ENCODE peak calls at places on chromosomes 16 and 17, in four cellular contexts. F is OCI-LY7, X is body of pancreas, G is IMR-90. E is an unnamed sample.
A peak's percentile ranks its signal among the peaks of the same experiment; 100 is the strongest.

GRCh38 chr16:58970775-58971174 is 236.7 kb upstream of the GOT2 start:
- DNase-seq in G (no peak), F (no peak), X (no peak), E (no peak)

GRCh38 chr16:89189358-89190025 is 10.8 kb downstream of the SLC22A31 start:
- DNase-seq in X (no peak), G (no peak), F (no peak), E (no peak)

GRCh38 chr17:69388791-69389442 is 25.6 kb upstream of the MAP2K6 start:
- DNase-seq in F (no peak), X (no peak), G (no peak), E (no peak)

GRCh38 chr17:72863511-72864175 is 228.8 kb downstream of the SLC39A11 start:
- DNase-seq in X (no peak), F (no peak), G (no peak), E (no peak)

GRCh38 chr17:55388842-55389241 is 32.8 kb downstream of the MMD start:
- DNase-seq in X (no peak), G (no peak), F (no peak), E (no peak)

GRCh38 chr17:27980035-27980434 is 62.4 kb upstream of the NLK start:
- DNase-seq in F (no peak), X (no peak), G (peak; percentile 75), E (no peak)

GRCh38 chr16:77610496-77610895 is 111.8 kb upstream of the NUDT7 start:
- DNase-seq in X (no peak), F (no peak), G (no peak), E (no peak)

GRCh38 chr17:9755083-9755482 is 36.3 kb downstream of the DHRS7C start:
- DNase-seq in F (no peak), G (no peak), X (no peak), E (no peak)

GRCh38 chr16:28930652-28931051 is 1.1 kb upstream of the CD19 start:
- DNase-seq in F (peak; percentile 97), G (no peak), X (no peak), E (no peak)

GRCh38 chr17:31494259-31495048 is 103.0 kb downstream of the RAB11FIP4 start:
- DNase-seq in X (no peak), F (peak; percentile 46), G (no peak), E (peak; percentile 78)

GRCh38 chr17:37488009-37488604 is 1.6 kb upstream of the DUSP14 start:
- DNase-seq in X (no peak), G (peak; percentile 99), F (no peak), E (no peak)

GRCh38 chr17:78934681-78935418 is 9.7 kb upstream of the TIMP2 start:
- DNase-seq in G (peak; percentile 51), F (no peak), X (no peak), E (no peak)

GRCh38 chr17:79842136-79842655 is 3.0 kb upstream of the CBX4 start:
- DNase-seq in X (peak; percentile 10), G (no peak), F (no peak), E (peak; percentile 57)

GRCh38 chr16:84569382-84569987 is 48.4 kb downstream of the COTL1 start:
- DNase-seq in X (peak; percentile 56), G (no peak), F (no peak), E (peak; percentile 72)

GRCh38 chr17:50817142-50817751 is 18.1 kb upstream of the WFIKKN2 start:
- DNase-seq in G (no peak), F (peak; percentile 54), X (peak; percentile 64), E (peak; percentile 69)

GRCh38 chr17:4157618-4158333 is 14.8 kb downstream of the CYB5D2 start:
- DNase-seq in X (no peak), F (no peak), G (no peak), E (no peak)

GRCh38 chr16:87303962-87304521 is 13.2 kb downstream of the C16orf95 start:
- DNase-seq in F (no peak), G (no peak), X (no peak), E (no peak)

GRCh38 chr16:62137991-62138390 is 101.8 kb upstream of the CDH8 start:
- DNase-seq in G (no peak), X (no peak), F (no peak), E (no peak)

GRCh38 chr16:17801024-17801423 is 330.3 kb upstream of the XYLT1 start:
- DNase-seq in F (no peak), X (no peak), G (peak; percentile 37), E (no peak)

GRCh38 chr16:3012246-3012645 is 477 bp upstream of the CLDN9 start:
- DNase-seq in G (no peak), X (peak; percentile 67), F (no peak), E (no peak)

GRCh38 chr16:4639899-4640509 is 15.4 kb downstream of the MGRN1 start:
- DNase-seq in X (no peak), F (no peak), G (no peak), E (no peak)

GRCh38 chr16:68366062-68366461 is 55.2 kb downstream of the PRMT7 start:
- DNase-seq in G (no peak), F (no peak), X (no peak), E (no peak)

GRCh38 chr16:65012357-65012756 is 109.5 kb downstream of the CDH11 start:
- DNase-seq in F (no peak), G (peak; percentile 83), X (no peak), E (no peak)

GRCh38 chr16:89096768-89097527 is 3.3 kb downstream of the ACSF3 start:
- DNase-seq in F (peak; percentile 39), G (peak; percentile 12), X (no peak), E (no peak)

GRCh38 chr17:65173284-65173793 is 36.2 kb downstream of the RGS9 start:
- DNase-seq in G (peak; percentile 55), X (peak; percentile 30), F (peak; percentile 68), E (peak; percentile 53)

GRCh38 chr17:75048396-75048933 is 1.4 kb downstream of the KCTD2 start:
- DNase-seq in X (peak; percentile 72), G (peak; percentile 10), F (no peak), E (no peak)

GRCh38 chr16:57513371-57514102 is 22.8 kb downstream of the CCDC102A start:
- DNase-seq in G (no peak), F (no peak), X (no peak), E (no peak)

GRCh38 chr17:32483451-32484019 is 3.3 kb upstream of the CDK5R1 start:
- DNase-seq in X (peak; percentile 63), F (peak; percentile 75), G (peak; percentile 61), E (peak; percentile 70)

GRCh38 chr17:61368832-61369468 is 30.7 kb upstream of the TBX2 start:
- DNase-seq in F (no peak), G (no peak), X (no peak), E (no peak)

DNA sequence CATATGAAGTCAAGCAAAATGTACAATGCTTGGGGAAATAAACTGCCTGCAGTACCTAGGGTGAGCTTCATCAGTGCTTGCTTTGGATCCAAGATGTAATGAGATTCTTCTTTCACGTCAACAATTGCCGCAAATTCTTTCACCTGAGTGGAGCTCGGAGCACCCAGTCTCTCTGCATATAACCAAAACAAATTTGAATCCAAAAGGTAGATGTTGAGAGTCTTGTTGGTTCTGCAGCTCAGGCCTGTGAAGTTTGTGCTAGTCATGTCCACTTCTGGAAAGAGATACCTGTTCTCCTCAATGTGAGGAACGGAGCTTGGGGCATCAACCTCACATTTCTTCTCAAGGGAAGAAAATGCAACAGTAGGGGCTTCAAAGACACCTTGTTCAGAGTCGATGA is 23.0 kb downstream of the SNN start:
- DNase-seq in G (no peak), F (no peak), X (no peak), E (no peak)
- H3K4me1 ChIP-seq in G (peaks cover 11% of the 10 kb centered on the region), F (peaks cover 63% of the 10 kb centered on the region), X (peaks cover 26% of the 10 kb centered on the region), E (no peaks in the 10 kb centered on the region)

GRCh38 chr16:53282975-53283946 is 151.0 kb upstream of the RBL2 start:
- DNase-seq in F (peak; percentile 47), G (peak; percentile 49), X (no peak), E (no peak)
- TF ChIP-seq CTCF in F (peak; percentile 85), G (peak; percentile 50), X (peak; percentile 57), E (no peak)

GRCh38 chr17:413016-413350 is 60.4 kb upstream of the RPH3AL start:
- DNase-seq in X (no peak), G (no peak), F (no peak), E (no peak)

GRCh38 chr17:416293-417206 is 63.9 kb upstream of the RPH3AL start:
- DNase-seq in G (no peak), F (peak; percentile 79), X (no peak), E (peak; percentile 76)

GRCh38 chr17:412211-413015 is 59.8 kb upstream of the RPH3AL start:
- DNase-seq in X (peak; percentile 63), F (peak; percentile 73), G (peak; percentile 64), E (peak; percentile 77)

GRCh38 chr17:411416-412120 is 59.0 kb upstream of the RPH3AL start:
- DNase-seq in X (no peak), G (no peak), F (no peak), E (no peak)

DNA sequence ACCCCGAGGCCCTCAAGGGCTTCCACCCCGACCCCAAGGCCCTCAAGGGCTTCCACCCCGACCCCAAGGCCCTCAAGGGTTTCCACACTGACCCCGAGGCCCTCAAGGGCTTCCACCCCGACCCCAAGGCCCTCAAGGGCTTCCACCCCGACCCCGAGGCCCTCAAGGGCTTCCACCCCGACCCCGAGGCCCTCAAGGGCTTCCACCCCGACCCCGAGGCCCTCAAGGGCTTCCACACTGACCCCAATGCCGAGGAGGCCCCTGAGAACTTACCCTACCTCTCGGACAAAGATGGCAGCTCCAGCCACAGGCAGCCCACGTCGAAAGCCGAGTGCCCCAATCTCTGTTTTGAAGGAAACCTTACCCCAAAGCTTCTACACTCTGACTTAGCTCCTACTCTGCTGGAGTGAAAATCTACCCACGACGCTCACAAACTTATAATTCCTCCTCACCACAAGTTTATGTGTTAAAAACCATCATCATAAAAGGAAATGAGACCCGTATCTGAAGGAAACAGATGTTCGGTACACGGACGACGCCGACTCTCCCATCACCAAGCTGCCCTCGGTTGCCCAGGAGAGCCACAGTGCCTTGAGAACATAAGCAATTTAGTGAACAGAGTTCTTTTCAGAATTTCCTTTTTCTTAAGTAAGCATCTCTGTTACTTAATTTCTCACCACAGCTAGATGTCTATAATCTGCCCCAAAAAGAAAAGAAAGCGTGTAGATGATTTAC is 61.3 kb upstream of the RPH3AL start:
- DNase-seq in G (no peak), X (no peak), F (no peak), E (no peak)
- H3K4me1 ChIP-seq in G (peaks cover 4% of the 10 kb centered on the region), X (peaks cover 24% of the 10 kb centered on the region), F (peaks cover 35% of the 10 kb centered on the region), E (peaks cover 8% of the 10 kb centered on the region)

GRCh38 chr17:82876149-82876548 is 36.3 kb upstream of the ZNF750 start:
- DNase-seq in G (peak; percentile 57), F (no peak), X (no peak), E (no peak)

GRCh38 chr17:82878545-82878944 is 38.7 kb upstream of the ZNF750 start:
- DNase-seq in X (no peak), G (no peak), F (no peak), E (no peak)

GRCh38 chr17:82879241-82879640 is 39.4 kb upstream of the ZNF750 start:
- DNase-seq in X (no peak), G (no peak), F (no peak), E (no peak)

GRCh38 chr17:82875418-82875856 is 35.6 kb upstream of the ZNF750 start:
- DNase-seq in X (no peak), G (no peak), F (no peak), E (no peak)

DNA sequence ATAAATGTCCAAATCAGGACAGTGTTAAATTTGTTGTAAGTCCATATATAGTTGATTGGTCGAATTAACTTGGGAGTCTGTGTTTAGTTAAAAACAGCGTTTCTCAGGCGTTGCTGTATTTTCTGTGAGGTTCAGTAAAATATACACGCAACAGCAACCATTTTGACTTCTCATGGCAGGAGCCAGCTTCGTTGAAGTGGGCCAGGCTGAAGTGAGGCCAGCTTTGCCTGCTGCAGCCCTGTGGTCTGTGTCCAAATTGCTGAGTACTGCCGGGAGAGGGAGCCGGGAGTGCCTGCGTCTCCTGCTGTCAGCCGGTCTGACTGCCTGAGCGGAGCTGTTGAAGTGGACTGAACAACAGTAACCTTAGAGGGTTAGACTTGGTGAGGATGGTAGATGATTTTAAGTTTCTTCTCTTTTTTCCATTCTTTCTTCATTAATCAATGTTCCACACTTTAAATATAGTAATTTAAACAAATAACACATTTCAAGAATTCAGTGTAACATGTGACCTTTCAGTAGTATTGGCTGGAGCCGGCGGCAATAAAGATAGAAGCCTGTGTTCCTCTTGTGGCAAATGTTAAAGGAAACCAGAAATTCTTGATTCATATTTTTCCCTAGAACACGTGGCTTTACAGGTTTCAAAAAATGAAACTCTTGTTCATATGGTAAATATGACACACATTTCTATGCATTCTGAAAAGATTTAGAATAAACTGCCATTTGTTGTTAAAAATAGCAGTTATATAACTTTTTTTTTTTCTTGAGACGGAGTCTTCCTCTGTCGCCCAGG is 37.0 kb upstream of the ZNF750 start:
- DNase-seq in X (peak; percentile 92), G (peak; percentile 78), F (no peak), E (no peak)
- TF ChIP-seq CTCF in X (peak; percentile 85), G (peak; percentile 59), F (peak; percentile 35), E (peak; percentile 43)